ENCODE peak calls at places on chromosomes 5 and 9, in ten cellular contexts. D, P, N, J, T, Z, Q, O, H and A are unnamed samples.

GRCh38 chr9:105373723-105374122 is 74.1 kb upstream of the FSD1L start:
- DNase-seq in O (no peak), Q (no peak), T (no peak), D (no peak), H (no peak), N (no peak), P (no peak), Z (no peak), J (no peak), A (no peak)

GRCh38 chr5:139149477-139150199 is 48.5 kb downstream of the SIL1 start:
- DNase-seq in D (no peak), O (no peak), Q (no peak), Z (no peak), H (no peak), T (no peak), J (peak), N (peak), P (no peak), A (no peak)

GRCh38 chr5:95697781-95698681 is 15.2 kb upstream of the SPATA9 start:
- DNase-seq in Q (no peak), Z (no peak), O (no peak), T (no peak), J (peak), P (no peak), D (no peak), N (no peak), H (no peak), A (peak)

GRCh38 chr9:70130266-70130665 is 86.6 kb downstream of the MAMDC2 start:
- DNase-seq in D (peak), T (no peak), P (no peak), O (no peak), H (no peak), J (no peak), Z (no peak), Q (no peak), N (no peak), A (peak)

GRCh38 chr5:150485770-150486401 is 22.0 kb upstream of the NDST1 start:
- DNase-seq in J (peak), P (peak), O (no peak), N (peak), D (no peak), Q (peak), T (peak), H (peak), Z (peak), A (peak)

GRCh38 chr5:98099448-98100105 is 673.9 kb upstream of the RGMB start:
- DNase-seq in O (no peak), N (no peak), J (no peak), P (no peak), Z (peak), D (no peak), T (no peak), Q (no peak), H (no peak), A (peak)

GRCh38 chr9:117938086-117938485 is 233.9 kb downstream of the TLR4 start:
- DNase-seq in Z (no peak), H (no peak), O (no peak), D (no peak), Q (no peak), T (no peak), N (no peak), J (no peak), P (no peak), A (no peak)

GRCh38 chr5:34564706-34565235 is 91.4 kb upstream of the RAI14 start:
- DNase-seq in O (no peak), Q (no peak), P (no peak), D (no peak), T (no peak), H (no peak), J (no peak), Z (peak), N (peak), A (peak)

GRCh38 chr5:172569862-172570558 is 71.1 kb upstream of the NEURL1B start:
- DNase-seq in Z (no peak), T (peak), H (no peak), O (no peak), D (peak), P (no peak), J (no peak), Q (no peak), N (no peak), A (no peak)

GRCh38 chr9:132752877-132753592 is 82.8 kb downstream of the GTF3C4 start:
- DNase-seq in P (no peak), T (no peak), N (no peak), D (no peak), O (no peak), Q (no peak), J (no peak), H (peak), Z (no peak), A (no peak)

GRCh38 chr5:10624679-10625078 is 60.8 kb downstream of the ANKRD33B start:
- DNase-seq in H (no peak), Z (no peak), P (no peak), N (no peak), D (no peak), T (no peak), J (no peak), O (no peak), Q (no peak), A (no peak)

GRCh38 chr9:114691046-114691955 is 9.3 kb upstream of the TEX48 start:
- DNase-seq in Q (peak), N (peak), T (no peak), P (no peak), J (peak), Z (peak), O (peak), D (no peak), H (peak), A (peak)

GRCh38 chr5:152572812-152573211 is 167.7 kb upstream of the NMUR2 start:
- DNase-seq in J (no peak), T (no peak), P (no peak), N (no peak), Q (no peak), O (no peak), H (no peak), D (no peak), Z (no peak), A (no peak)